ENCODE peak calls at places on chromosome 1, in four cellular contexts. C is H1, T is HCT116, F is K562. J is an unnamed sample.

GRCh38 chr1:64848136-64848535 is 103.3 kb downstream of the RAVER2 start:
- DNase-seq in C (no peak), T (no peak), F (no peak), J (no peak)

GRCh38 chr1:114756949-114757454 is 782 bp downstream of the CSDE1 start:
- DNase-seq in C (no peak), T (no peak), F (peak), J (no peak)

GRCh38 chr1:217322834-217323233 is 308.1 kb downstream of the GPATCH2 start:
- DNase-seq in C (no peak), T (no peak), F (no peak), J (peak)

GRCh38 chr1:55313903-55314302 is 98.7 kb upstream of the USP24 start:
- DNase-seq in C (no peak), T (no peak), F (no peak), J (no peak)

GRCh38 chr1:21913763-21914162 is 23.3 kb downstream of the HSPG2 start:
- DNase-seq in C (no peak), T (no peak), F (no peak), J (no peak)

GRCh38 chr1:201266774-201267173 is 16.5 kb upstream of the PKP1 start:
- DNase-seq in C (no peak), T (no peak), F (no peak), J (no peak)

GRCh38 chr1:235734335-235734734 is 84.8 kb upstream of the GNG4 start:
- DNase-seq in C (no peak), T (peak), F (no peak), J (no peak)

GRCh38 chr1:231053493-231054162 is 13.6 kb upstream of the FAM89A start:
- DNase-seq in C (no peak), T (no peak), F (peak), J (peak)

GRCh38 chr1:92210701-92211100 is 7.0 kb upstream of the C1orf146 start:
- DNase-seq in C (no peak), T (no peak), F (no peak), J (no peak)

GRCh38 chr1:66022904-66023620 is 230.4 kb downstream of the PDE4B start:
- DNase-seq in C (no peak), T (no peak), F (no peak), J (no peak)

GRCh38 chr1:204560590-204560989 is 44.4 kb downstream of the MDM4 start:
- DNase-seq in C (no peak), T (no peak), F (no peak), J (no peak)

GRCh38 chr1:203120325-203121138 is 7.0 kb upstream of the ADORA1 start:
- DNase-seq in C (no peak), T (no peak), F (no peak), J (no peak)

GRCh38 chr1:8649027-8649426 is 168.4 kb downstream of the RERE start:
- DNase-seq in C (no peak), T (no peak), F (no peak), J (no peak)

GRCh38 chr1:44571712-44572571 is 102.3 kb downstream of the TMEM53 start:
- DNase-seq in C (no peak), T (no peak), F (peak), J (no peak)

GRCh38 chr1:59020151-59020997 is 236.5 kb upstream of the JUN start:
- DNase-seq in C (no peak), T (no peak), F (peak), J (peak)

GRCh38 chr1:223228201-223228600 is 85.2 kb upstream of the TLR5 start:
- DNase-seq in C (no peak), T (no peak), F (no peak), J (no peak)

DNA sequence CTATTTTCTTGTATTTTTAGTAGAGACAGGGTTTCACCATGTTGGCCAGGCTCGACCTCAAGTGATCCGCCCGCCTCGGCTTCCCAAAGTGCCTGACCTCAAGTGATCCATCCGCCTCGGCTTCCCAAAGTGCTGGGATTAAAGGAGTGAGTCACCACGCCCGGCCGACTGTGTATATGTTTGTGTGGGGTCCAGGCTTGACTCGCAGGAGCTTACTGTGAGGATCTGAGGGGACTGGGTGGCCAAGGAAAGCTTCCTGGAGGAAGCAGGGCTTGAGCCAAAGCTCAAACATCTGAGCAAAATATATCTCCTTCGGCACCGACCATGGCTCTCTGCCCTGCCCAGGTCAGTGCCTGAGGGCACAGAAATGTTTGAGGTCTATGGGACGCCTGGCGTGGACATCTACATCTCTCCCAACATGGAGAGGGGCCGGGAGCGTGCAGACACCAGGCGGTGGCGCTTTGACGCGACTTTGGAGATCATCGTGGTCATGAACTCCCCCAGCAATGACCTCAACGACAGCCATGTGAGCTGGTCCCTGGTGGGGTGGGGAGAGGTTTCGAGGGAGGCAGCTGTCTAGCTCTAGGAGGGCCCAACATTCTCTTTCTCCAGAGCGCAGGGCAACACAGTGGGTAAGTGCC is 10.5 kb downstream of the PADI3 start:
- DNase-seq in C (no peak), T (no peak), F (peak), J (no peak)
- TF ChIP-seq EGR1 in C (no peak), T (no peak), F (no peak), J (no peak)

DNA sequence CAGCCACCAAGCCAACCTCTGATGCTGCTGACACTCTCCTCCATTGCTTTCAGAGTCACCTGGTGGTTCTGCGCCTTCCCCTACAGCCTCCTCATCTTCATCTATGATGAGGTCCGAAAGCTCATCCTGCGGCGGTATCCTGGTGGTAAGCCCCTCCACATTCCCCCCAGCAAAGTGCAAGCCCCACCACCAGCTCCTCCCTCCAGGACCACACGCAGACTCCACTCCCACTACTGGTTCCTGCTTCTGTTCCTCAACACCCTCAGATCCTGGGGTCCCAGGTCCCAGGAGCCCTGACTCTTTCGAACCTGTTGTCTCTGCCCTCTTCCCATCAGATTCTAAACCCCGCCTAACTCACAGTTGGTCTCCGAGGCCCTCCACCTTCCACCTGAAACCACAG is 11.6 kb upstream of the ATP1A4 start:
- DNase-seq in C (no peak), T (no peak), F (no peak), J (no peak)
- TF ChIP-seq EGR1 in C (no peak), T (no peak), F (no peak), J (no peak)

GRCh38 chr1:104671684-104672353 is 922.1 kb downstream of the AMY1C start:
- DNase-seq in C (no peak), T (no peak), F (no peak), J (no peak)
- TF ChIP-seq EGR1 in C (no peak), T (no peak), F (no peak), J (no peak)

DNA sequence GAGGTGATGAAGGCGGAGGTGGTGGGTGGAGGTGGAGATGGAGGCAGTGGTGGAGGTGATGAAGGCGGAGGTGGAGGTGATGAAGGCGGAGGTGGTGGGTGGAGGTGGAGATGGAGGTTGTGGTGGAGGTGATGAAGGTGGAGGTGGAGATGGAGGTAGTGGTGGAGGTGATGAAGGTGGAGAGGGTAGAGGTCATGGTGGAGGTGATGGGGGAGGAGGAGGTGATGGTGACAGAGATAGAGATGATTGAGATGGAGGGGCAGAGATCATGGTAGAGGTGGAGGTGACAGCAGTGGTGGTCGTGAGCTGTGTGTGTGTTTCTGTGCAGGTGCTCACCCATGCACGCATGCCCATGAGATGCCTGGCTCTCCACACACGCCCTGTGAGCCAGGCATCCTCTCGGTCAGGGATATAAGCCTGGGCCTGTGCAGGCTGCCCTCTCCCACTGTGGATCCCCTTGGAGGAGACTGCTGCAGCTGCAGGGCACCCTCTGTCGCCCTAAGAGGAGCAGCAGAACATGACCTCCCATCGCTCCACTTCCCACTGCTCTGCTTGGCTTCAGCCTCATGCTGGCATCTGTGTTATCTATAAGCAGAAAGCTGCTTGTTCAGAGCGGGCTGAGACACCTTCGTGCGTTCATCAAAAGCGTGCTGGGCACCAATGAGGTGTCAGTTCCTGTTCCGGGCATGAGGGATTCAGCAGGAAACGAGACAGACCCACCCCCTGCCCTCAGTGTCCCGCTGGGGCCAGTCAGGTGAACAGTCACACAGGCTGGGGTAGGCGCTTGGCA is 20.5 kb upstream of the NPHP4 start:
- DNase-seq in C (no peak), T (no peak), F (no peak), J (no peak)
- TF ChIP-seq EGR1 in C (no peak), T (no peak), F (no peak), J (no peak)

DNA sequence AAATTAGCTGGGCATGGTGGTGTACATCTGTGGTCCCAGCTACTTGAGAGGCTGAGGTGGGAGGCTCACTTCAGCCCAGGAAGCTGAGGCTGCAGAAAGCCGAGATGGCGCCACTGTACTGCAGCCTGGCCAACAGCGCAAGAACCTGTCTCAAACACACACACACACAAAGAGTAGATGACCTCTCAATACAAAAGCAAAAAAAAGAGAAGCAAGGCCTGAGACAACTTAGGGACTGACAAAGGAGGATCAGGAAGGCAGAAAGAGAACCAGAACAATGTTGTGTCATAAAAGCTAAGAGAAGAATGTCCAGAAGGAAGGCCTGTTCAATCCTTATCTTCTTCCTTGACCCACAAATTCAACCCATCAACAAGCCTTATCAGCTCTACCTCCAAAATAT is 18.5 kb downstream of the WASF2 start:
- DNase-seq in C (no peak), T (no peak), F (no peak), J (no peak)
- TF ChIP-seq EGR1 in C (no peak), T (no peak), F (no peak), J (no peak)

GRCh38 chr1:160626560-160627342 is 20.1 kb downstream of the SLAMF1 start:
- DNase-seq in C (no peak), T (no peak), F (peak), J (no peak)
- TF ChIP-seq EGR1 in C (no peak), T (no peak), F (no peak), J (peak)

J was measured in GM12878.